ENCODE peak calls at places on chromosome 17, in seven cellular contexts. C is neuronal stem cell, B is IMR-90, O is mesendoderm, A is H9, R is H1, I is trophoblast cell. T is an unnamed sample.

GRCh38 chr17:2792541-2793169 is 3.6 kb upstream of the RAP1GAP2 start:
- DNase-seq in A (no peak), R (no peak), B (no peak), I (no peak), O (no peak), C (no peak), T (no peak)

GRCh38 chr17:18949566-18949965 is 2.4 kb upstream of the SLC5A10 start:
- DNase-seq in O (no peak), R (no peak), C (no peak), B (peak), I (no peak), A (no peak), T (no peak)

GRCh38 chr17:76736349-76737081 is 616 bp downstream of the SRSF2 start:
- DNase-seq in O (peak), R (peak), A (peak), C (peak), I (peak), B (peak), T (peak)

GRCh38 chr17:57677301-57677700 is 67.8 kb downstream of the CCDC182 start:
- DNase-seq in I (no peak), C (no peak), R (peak), A (peak), O (no peak), B (no peak), T (no peak)

GRCh38 chr17:82156284-82156925 is 56.2 kb downstream of the CCDC57 start:
- DNase-seq in O (no peak), B (no peak), A (no peak), C (no peak), I (no peak), R (no peak), T (no peak)

GRCh38 chr17:2705888-2706795 is 5.4 kb downstream of the CLUH start:
- DNase-seq in R (no peak), O (no peak), A (no peak), I (no peak), C (no peak), B (no peak), T (no peak)

GRCh38 chr17:69533481-69534234 is 119.2 kb downstream of the MAP2K6 start:
- DNase-seq in I (no peak), C (no peak), B (no peak), O (peak), R (no peak), A (peak), T (no peak)

GRCh38 chr17:46043606-46044005 is 44.6 kb downstream of the STH start:
- DNase-seq in I (no peak), B (no peak), R (no peak), A (no peak), O (no peak), C (no peak), T (no peak)

GRCh38 chr17:77363821-77364361 is 223.1 kb downstream of the SEC14L1 start:
- DNase-seq in R (no peak), I (no peak), A (peak), O (peak), C (no peak), B (peak), T (peak)

GRCh38 chr17:40461036-40461721 is 17.9 kb downstream of the IGFBP4 start:
- DNase-seq in O (no peak), A (no peak), R (no peak), I (no peak), C (no peak), B (no peak), T (no peak)

GRCh38 chr17:47864791-47865216 is 13.8 kb upstream of the SP6 start:
- DNase-seq in B (no peak), C (no peak), I (peak), O (no peak), A (no peak), R (no peak), T (no peak)

GRCh38 chr17:21160401-21160800 is 33.6 kb downstream of the DHRS7B start:
- DNase-seq in B (no peak), A (no peak), I (no peak), C (no peak), R (no peak), O (no peak), T (no peak)

GRCh38 chr17:32508926-32509325 is 22.1 kb downstream of the CDK5R1 start:
- DNase-seq in O (no peak), C (no peak), I (no peak), B (no peak), R (no peak), A (no peak), T (no peak)

GRCh38 chr17:75756451-75757085 is 8.4 kb downstream of the GALK1 start:
- DNase-seq in C (no peak), B (no peak), A (peak), O (no peak), I (no peak), R (peak), T (no peak)

GRCh38 chr17:32927724-32928526 is at the start of gene TMEM98:
- DNase-seq in A (peak), B (peak), I (no peak), O (peak), R (peak), C (peak), T (peak)

GRCh38 chr17:38415250-38416194 is 12.7 kb upstream of the ARHGAP23 start:
- DNase-seq in O (peak), A (peak), B (peak), I (no peak), R (peak), C (no peak), T (peak)

GRCh38 chr17:66493283-66494019 is 191.0 kb downstream of the PRKCA start:
- DNase-seq in O (no peak), B (peak), A (no peak), C (no peak), R (no peak), I (no peak), T (peak)

GRCh38 chr17:4368341-4368740 is 1.9 kb upstream of the UBE2G1 start:
- DNase-seq in I (no peak), O (no peak), B (no peak), C (no peak), R (no peak), A (no peak), T (no peak)

GRCh38 chr17:75783803-75784472 is 668 bp upstream of the UNK start:
- DNase-seq in A (no peak), O (no peak), R (peak), I (no peak), C (no peak), B (no peak), T (no peak)

GRCh38 chr17:1621273-1621954 is 7.2 kb downstream of the SLC43A2 start:
- DNase-seq in A (no peak), C (no peak), R (no peak), B (no peak), O (no peak), I (no peak), T (no peak)

GRCh38 chr17:11276486-11276885 is 35.5 kb downstream of the SHISA6 start:
- DNase-seq in A (no peak), O (no peak), C (no peak), I (no peak), B (no peak), R (no peak), T (no peak)

GRCh38 chr17:79711715-79712305 is 18.9 kb upstream of the ENPP7 start:
- DNase-seq in O (no peak), C (no peak), A (peak), B (no peak), R (no peak), I (no peak), T (no peak)

GRCh38 chr17:79788989-79789942 is 7.6 kb downstream of the CBX8 start:
- DNase-seq in R (peak), B (no peak), A (peak), O (peak), I (no peak), C (no peak), T (no peak)

GRCh38 chr17:39627170-39627716 is 491 bp downstream of the PPP1R1B start:
- DNase-seq in O (no peak), A (peak), B (no peak), R (no peak), C (no peak), I (no peak), T (no peak)

GRCh38 chr17:69870751-69871199 is 204.2 kb upstream of the KCNJ16 start:
- DNase-seq in A (no peak), O (peak), R (no peak), B (peak), C (peak), I (no peak), T (peak)

GRCh38 chr17:63042443-63042842 is 76.4 kb downstream of the TANC2 start:
- DNase-seq in A (no peak), R (no peak), O (no peak), I (no peak), B (no peak), C (no peak), T (no peak)

GRCh38 chr17:71632328-71632727 is 488.5 kb upstream of the SOX9 start:
- DNase-seq in I (peak), A (no peak), O (no peak), R (no peak), B (peak), C (no peak), T (peak)

GRCh38 chr17:53543363-53543927 is 279.3 kb upstream of the KIF2B start:
- DNase-seq in A (no peak), O (no peak), C (no peak), R (no peak), B (no peak), I (no peak), T (no peak)

GRCh38 chr17:78883090-78883532 is 19.9 kb downstream of the CEP295NL start:
- DNase-seq in I (no peak), B (peak), C (no peak), A (no peak), O (peak), R (no peak), T (peak)

GRCh38 chr17:53472586-53472985 is 350.1 kb upstream of the KIF2B start:
- DNase-seq in C (no peak), B (no peak), O (peak), A (no peak), I (no peak), R (no peak), T (peak)

DNA sequence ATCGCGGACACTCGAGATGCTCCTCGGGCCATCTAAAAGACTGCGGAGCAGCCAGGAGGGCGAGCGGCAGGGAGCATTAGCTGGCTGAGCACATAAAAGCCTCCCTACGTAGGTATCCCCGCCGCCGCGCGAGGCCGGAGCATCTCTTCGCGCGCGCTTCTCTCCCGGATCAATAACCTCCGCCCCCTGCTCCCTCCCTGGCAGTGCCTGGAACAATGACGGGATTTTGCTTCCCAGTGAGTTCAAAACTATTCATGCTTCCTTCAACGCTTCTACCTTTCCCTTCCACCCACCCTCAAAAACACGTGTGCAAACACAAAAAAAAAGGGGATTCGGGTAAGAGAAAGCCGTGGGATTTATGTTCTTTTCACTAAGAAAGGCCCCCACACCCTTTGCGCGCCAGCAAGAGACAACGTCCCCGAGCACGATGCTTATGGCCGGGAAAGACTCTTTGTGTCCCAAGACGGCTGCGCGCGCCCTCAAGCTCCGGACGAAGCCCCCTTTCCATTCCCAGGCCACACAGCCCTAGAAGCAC is 899 bp downstream of the CENPV start:
- DNase-seq in A (peak), B (peak), I (no peak), O (peak), C (peak), R (peak), T (peak)
- H3K9ac ChIP-seq in A (peak), B (peak), I (no peak), O (peak), C (peak), R (peak), T (peak)

GRCh38 chr17:61396586-61397085 is 3.0 kb upstream of the TBX2 start:
- DNase-seq in O (no peak), C (no peak), R (peak), I (no peak), B (peak), A (no peak), T (peak)
- H2BK5ac ChIP-seq in O (no peak), C (peak), R (no peak), I (no peak), B (peak), A (no peak), T (no peak)

GRCh38 chr17:48915459-48916282 is 7.5 kb downstream of the UBE2Z start:
- DNase-seq in I (peak), A (no peak), B (peak), R (no peak), O (no peak), C (no peak), T (peak)
- H3K9ac ChIP-seq in I (no peak), A (no peak), B (no peak), R (no peak), O (no peak), C (no peak), T (peak)

DNA sequence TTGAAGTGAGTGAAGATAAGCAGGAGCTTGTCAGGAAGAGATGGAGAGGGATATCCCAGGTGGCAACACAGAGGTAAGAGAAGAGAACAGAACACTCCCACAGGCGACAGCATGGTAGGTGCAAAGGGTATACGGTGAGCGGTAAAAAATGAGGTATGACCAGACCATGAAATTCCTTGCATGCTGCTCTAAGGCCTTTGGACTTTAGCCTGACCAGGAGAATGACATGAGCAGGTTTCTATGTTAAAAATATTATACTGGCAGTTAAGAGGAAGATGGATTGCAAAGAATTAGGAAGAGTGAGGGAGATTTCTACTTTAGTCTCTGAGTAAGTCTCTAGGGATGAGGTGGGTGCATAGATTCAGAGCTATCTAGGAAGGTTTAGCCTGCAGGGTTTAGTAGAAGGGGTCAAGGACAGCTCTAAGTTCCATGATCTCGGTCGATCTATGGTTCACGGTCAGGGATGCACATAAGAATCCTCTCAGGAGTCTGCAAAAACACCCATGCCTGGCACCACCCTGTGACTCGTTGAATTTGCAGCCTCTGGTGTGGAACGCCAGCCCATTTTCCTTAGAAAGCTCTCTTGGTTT is 65.7 kb downstream of the HLF start:
- DNase-seq in I (peak), A (no peak), C (no peak), B (no peak), O (no peak), R (no peak), T (no peak)
- H2BK5ac ChIP-seq in I (no peak), A (no peak), C (no peak), B (no peak), O (no peak), R (no peak), T (no peak)

GRCh38 chr17:31321481-31321880 is at the start of gene EVI2A:
- DNase-seq in O (peak), C (no peak), A (no peak), I (peak), R (no peak), B (peak), T (peak)
- H3K9ac ChIP-seq in O (no peak), C (no peak), A (no peak), I (no peak), R (no peak), B (no peak), T (peak)

DNA sequence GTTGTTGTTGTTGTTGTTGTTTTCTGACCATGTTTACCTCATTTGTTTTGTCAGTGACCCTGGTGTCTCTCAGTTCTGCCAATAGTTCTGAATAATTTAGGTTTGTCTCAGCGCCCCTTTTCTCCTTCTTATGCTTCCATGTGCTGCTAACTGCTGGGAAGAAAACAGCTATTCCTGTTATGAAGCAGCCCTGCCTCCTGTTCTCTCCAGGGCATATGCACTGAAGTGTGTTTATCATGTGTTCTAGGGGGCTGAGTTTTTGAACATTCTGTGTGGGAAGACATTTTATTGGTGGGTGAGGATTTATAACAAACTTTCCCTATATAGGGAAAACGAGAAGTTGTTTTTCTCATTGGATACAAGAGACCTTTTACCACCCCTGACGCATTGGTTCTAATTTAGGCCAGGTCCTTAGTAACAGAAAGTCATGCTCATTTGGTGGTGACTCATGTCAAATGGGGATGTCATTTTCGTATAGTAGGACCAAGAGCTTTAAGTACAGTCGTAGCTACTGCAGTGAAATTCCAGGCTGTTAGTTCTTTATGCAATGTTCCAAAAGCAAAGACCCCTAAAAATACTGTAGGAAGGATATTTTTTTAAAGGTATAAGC is 135.6 kb downstream of the TRIM37 start:
- DNase-seq in A (no peak), R (no peak), B (peak), C (no peak), O (no peak), I (no peak), T (no peak)
- H2BK5ac ChIP-seq in A (no peak), R (no peak), B (no peak), C (no peak), O (no peak), I (no peak), T (no peak)

GRCh38 chr17:59300941-59301340 is 30.5 kb upstream of the YPEL2 start:
- DNase-seq in I (no peak), C (no peak), B (no peak), O (no peak), R (no peak), A (no peak), T (no peak)

GRCh38 chr17:59299400-59300092 is 31.9 kb upstream of the YPEL2 start:
- DNase-seq in C (no peak), O (no peak), B (no peak), A (no peak), R (no peak), I (no peak), T (no peak)

GRCh38 chr17:59310263-59310920 is 21.1 kb upstream of the YPEL2 start:
- DNase-seq in I (no peak), O (no peak), C (no peak), A (no peak), B (no peak), R (no peak), T (no peak)

DNA sequence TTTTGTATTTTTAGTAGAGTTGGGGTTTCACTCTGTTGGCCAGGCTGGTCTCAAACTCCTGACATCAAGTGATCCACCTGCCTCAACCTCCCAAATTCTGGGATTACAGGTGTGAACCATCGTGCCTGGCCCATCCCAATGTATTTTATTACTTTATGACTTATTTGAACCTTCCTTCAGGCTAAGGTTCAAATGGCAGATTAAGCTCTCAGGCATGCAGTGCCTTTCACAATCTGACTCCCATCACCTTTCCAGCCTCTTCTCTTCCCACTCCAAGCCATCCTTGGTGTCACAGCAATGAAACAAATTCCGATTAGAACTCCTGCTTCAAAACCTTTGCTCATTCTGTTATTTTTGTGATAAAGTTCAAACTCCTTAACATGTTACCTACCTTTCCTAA is 26.6 kb upstream of the YPEL2 start:
- DNase-seq in B (no peak), R (no peak), C (no peak), A (no peak), I (no peak), O (no peak), T (no peak)
- H3K9ac ChIP-seq in B (no peak), R (no peak), C (no peak), A (no peak), I (no peak), O (no peak), T (no peak)

DNA sequence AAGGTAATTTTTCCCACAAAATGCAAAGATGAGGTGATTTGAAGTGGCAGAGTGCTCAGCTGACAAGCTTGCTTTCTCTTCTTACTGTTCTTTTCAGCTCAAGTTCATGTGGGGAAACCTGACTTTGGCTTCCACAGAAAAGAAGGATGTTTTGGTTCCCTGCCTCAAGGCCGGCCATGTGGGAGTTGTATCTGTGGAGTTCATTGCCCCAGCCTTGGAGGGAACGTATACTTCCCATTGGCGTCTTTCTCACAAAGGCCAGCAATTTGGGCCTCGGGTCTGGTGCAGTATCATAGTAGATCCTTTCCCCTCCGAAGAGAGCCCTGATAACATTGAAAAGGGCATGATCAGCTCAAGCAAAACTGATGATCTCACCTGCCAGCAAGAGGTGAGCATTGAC is 18.4 kb upstream of the TMEM106A start:
- DNase-seq in A (no peak), O (no peak), C (no peak), R (no peak), I (no peak), B (no peak), T (no peak)
- H2BK5ac ChIP-seq in A (no peak), O (no peak), C (no peak), R (no peak), I (no peak), B (no peak), T (no peak)

GRCh38 chr17:17847726-17848125 is 10.9 kb upstream of the SREBF1 start:
- DNase-seq in C (no peak), A (no peak), B (no peak), I (no peak), O (no peak), R (no peak), T (no peak)

GRCh38 chr17:17849147-17849820 is 12.5 kb upstream of the SREBF1 start:
- DNase-seq in R (no peak), O (no peak), A (no peak), B (no peak), C (no peak), I (no peak), T (no peak)

GRCh38 chr17:17849863-17850373 is 13.1 kb upstream of the SREBF1 start:
- DNase-seq in C (no peak), O (peak), B (peak), A (peak), R (no peak), I (no peak), T (peak)

GRCh38 chr17:17847102-17847501 is 10.3 kb upstream of the SREBF1 start:
- DNase-seq in B (no peak), O (no peak), A (no peak), R (no peak), C (no peak), I (no peak), T (no peak)

GRCh38 chr17:17848311-17848710 is 11.5 kb upstream of the SREBF1 start:
- DNase-seq in O (no peak), A (no peak), C (no peak), I (no peak), B (no peak), R (no peak), T (no peak)
- H3K9ac ChIP-seq in O (no peak), A (no peak), C (peak), I (no peak), B (no peak), R (no peak), T (peak)

GRCh38 chr17:55381017-55381770 is 40.4 kb downstream of the MMD start:
- DNase-seq in B (no peak), A (no peak), R (no peak), I (no peak), O (no peak), C (no peak), T (no peak)
- H2BK5ac ChIP-seq in B (no peak), A (no peak), R (no peak), I (no peak), O (no peak), C (no peak), T (no peak)

T was measured in mesenchymal stem cell.